ENCODE peak calls at places on chromosomes 11 and 22, in nine cellular contexts. B, M, N, E, G, J, Y, H and X are unnamed samples.

GRCh38 chr11:61783717-61784505 is 8.5 kb downstream of the TMEM258 start:
- DNase-seq in B (no peak), M (no peak), N (peak), E (no peak), G (peak), J (no peak), Y (no peak), H (no peak), X (no peak)

GRCh38 chr11:75492181-75492820 is 33.4 kb downstream of the GDPD5 start:
- DNase-seq in B (no peak), M (no peak), N (no peak), E (no peak), G (no peak), J (peak), Y (peak), H (peak), X (peak)

GRCh38 chr11:21105196-21105917 is 436.0 kb downstream of the NELL1 start:
- DNase-seq in B (no peak), M (no peak), N (no peak), E (no peak), G (no peak), J (no peak), Y (no peak), H (no peak), X (no peak)

GRCh38 chr11:6655790-6656580 is at the start of gene DCHS1:
- DNase-seq in B (no peak), M (peak), N (no peak), E (no peak), G (peak), J (no peak), Y (peak), H (no peak), X (no peak)

GRCh38 chr11:19803506-19803998 is 90.9 kb downstream of the NAV2 start:
- DNase-seq in B (no peak), M (no peak), N (no peak), E (peak), G (no peak), J (peak), Y (no peak), H (no peak), X (no peak)

GRCh38 chr11:122747358-122747757 is 90.9 kb upstream of the CRTAM start:
- DNase-seq in B (no peak), M (no peak), N (no peak), E (no peak), G (no peak), J (no peak), Y (no peak), H (no peak), X (no peak)

GRCh38 chr22:35995772-35996171 is 32.9 kb downstream of the RBFOX2 start:
- DNase-seq in B (no peak), M (peak), N (peak), E (peak), G (peak), J (peak), Y (no peak), H (peak), X (no peak)

GRCh38 chr11:124748481-124749338 is 3.3 kb downstream of the VSIG2 start:
- DNase-seq in B (no peak), M (no peak), N (no peak), E (no peak), G (peak), J (peak), Y (no peak), H (no peak), X (no peak)

GRCh38 chr11:16226245-16226644 is 130.1 kb downstream of the SOX6 start:
- DNase-seq in B (no peak), M (peak), N (peak), E (peak), G (no peak), J (peak), Y (no peak), H (no peak), X (peak)

GRCh38 chr22:23110190-23110921 is 31.4 kb downstream of the RSPH14 start:
- DNase-seq in B (no peak), M (no peak), N (no peak), E (peak), G (no peak), J (no peak), Y (no peak), H (no peak), X (no peak)

GRCh38 chr11:36447947-36448346 is 62.1 kb downstream of the TRAF6 start:
- DNase-seq in B (no peak), M (no peak), N (no peak), E (peak), G (no peak), J (peak), Y (no peak), H (peak), X (no peak)

GRCh38 chr11:132278801-132279574 is 908.6 kb downstream of the NTM start:
- DNase-seq in B (no peak), M (no peak), N (no peak), E (no peak), G (peak), J (peak), Y (no peak), H (no peak), X (no peak)

GRCh38 chr11:42976636-42977217 is 335.1 kb upstream of the API5 start:
- DNase-seq in B (no peak), M (no peak), N (no peak), E (no peak), G (no peak), J (no peak), Y (no peak), H (no peak), X (no peak)

GRCh38 chr22:31244044-31244942 is 32.2 kb downstream of the LIMK2 start:
- DNase-seq in B (no peak), M (no peak), N (peak), E (no peak), G (peak), J (peak), Y (no peak), H (peak), X (no peak)

GRCh38 chr11:44563716-44564115 is 1.7 kb upstream of the CD82 start:
- DNase-seq in B (no peak), M (no peak), N (no peak), E (no peak), G (peak), J (no peak), Y (no peak), H (no peak), X (no peak)

GRCh38 chr22:50486561-50487289 is at the start of gene MIOX:
- DNase-seq in B (no peak), M (peak), N (no peak), E (no peak), G (peak), J (no peak), Y (no peak), H (no peak), X (no peak)

GRCh38 chr22:46047841-46048595 is 71.1 kb upstream of the WNT7B start:
- DNase-seq in B (no peak), M (peak), N (peak), E (peak), G (peak), J (no peak), Y (no peak), H (no peak), X (peak)

GRCh38 chr11:44221486-44221885 is 88.5 kb downstream of the ALX4 start:
- DNase-seq in B (no peak), M (no peak), N (no peak), E (no peak), G (no peak), J (no peak), Y (no peak), H (no peak), X (no peak)

GRCh38 chr11:62860835-62861563 is 19.7 kb upstream of the SLC3A2 start:
- DNase-seq in B (no peak), M (no peak), N (no peak), E (no peak), G (no peak), J (no peak), Y (no peak), H (no peak), X (no peak)

GRCh38 chr11:65479184-65480145 is 19.4 kb upstream of the MALAT1 start:
- DNase-seq in B (no peak), M (peak), N (peak), E (peak), G (peak), J (no peak), Y (no peak), H (no peak), X (no peak)

GRCh38 chr22:42695294-42695693 is 25.4 kb downstream of the A4GALT start:
- DNase-seq in B (no peak), M (no peak), N (peak), E (no peak), G (peak), J (no peak), Y (no peak), H (no peak), X (no peak)
- H3K27ac ChIP-seq in B (no peak), M (no peak), N (peak), E (no peak), G (no peak), J (no peak), Y (no peak), H (peak), X (no peak)

GRCh38 chr11:12436266-12436665 is 58.9 kb downstream of the PARVA start:
- DNase-seq in B (no peak), M (no peak), N (no peak), E (no peak), G (no peak), J (no peak), Y (no peak), H (no peak), X (no peak)

GRCh38 chr11:12435264-12435663 is 57.9 kb downstream of the PARVA start:
- DNase-seq in B (no peak), M (no peak), N (no peak), E (no peak), G (no peak), J (no peak), Y (no peak), H (no peak), X (no peak)

GRCh38 chr11:12434255-12434654 is 56.9 kb downstream of the PARVA start:
- DNase-seq in B (no peak), M (no peak), N (no peak), E (no peak), G (peak), J (no peak), Y (no peak), H (no peak), X (no peak)

GRCh38 chr11:12432507-12432906 is 55.1 kb downstream of the PARVA start:
- DNase-seq in B (no peak), M (no peak), N (no peak), E (no peak), G (no peak), J (no peak), Y (no peak), H (no peak), X (no peak)

DNA sequence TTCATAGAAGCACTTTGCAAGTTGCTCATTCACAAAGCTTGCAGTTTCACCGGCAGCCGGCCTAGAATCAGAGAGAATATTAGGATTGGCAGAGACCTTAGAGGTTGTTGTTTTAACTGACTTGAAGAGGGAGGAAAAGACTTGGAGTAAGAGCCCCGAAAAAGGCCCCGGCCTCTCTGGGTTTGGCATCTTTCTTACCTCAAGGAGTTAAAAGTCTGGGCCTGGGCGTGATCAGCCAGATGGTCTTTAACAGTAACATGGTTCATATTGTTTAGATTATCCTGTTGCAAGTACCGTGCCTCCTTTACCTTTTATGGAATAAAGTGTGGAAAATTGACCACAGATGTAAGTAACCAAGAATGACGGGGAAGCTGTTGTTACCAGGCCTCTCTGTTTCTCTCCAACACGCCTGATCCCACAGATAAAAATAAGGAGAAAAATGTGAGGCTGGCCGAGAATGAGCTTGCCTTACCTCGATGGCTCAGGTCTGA is 56.2 kb downstream of the PARVA start:
- DNase-seq in B (no peak), M (no peak), N (no peak), E (no peak), G (peak), J (no peak), Y (no peak), H (no peak), X (no peak)
- H3K27ac ChIP-seq in B (no peak), M (peak), N (no peak), E (no peak), G (peak), J (no peak), Y (no peak), H (no peak), X (peak)

GRCh38 chr11:128505449-128506058 is 81.8 kb downstream of the ETS1 start:
- DNase-seq in B (no peak), M (no peak), N (no peak), E (no peak), G (no peak), J (no peak), Y (no peak), H (no peak), X (no peak)
- H3K27ac ChIP-seq in B (no peak), M (no peak), N (peak), E (no peak), G (peak), J (no peak), Y (peak), H (peak), X (peak)

DNA sequence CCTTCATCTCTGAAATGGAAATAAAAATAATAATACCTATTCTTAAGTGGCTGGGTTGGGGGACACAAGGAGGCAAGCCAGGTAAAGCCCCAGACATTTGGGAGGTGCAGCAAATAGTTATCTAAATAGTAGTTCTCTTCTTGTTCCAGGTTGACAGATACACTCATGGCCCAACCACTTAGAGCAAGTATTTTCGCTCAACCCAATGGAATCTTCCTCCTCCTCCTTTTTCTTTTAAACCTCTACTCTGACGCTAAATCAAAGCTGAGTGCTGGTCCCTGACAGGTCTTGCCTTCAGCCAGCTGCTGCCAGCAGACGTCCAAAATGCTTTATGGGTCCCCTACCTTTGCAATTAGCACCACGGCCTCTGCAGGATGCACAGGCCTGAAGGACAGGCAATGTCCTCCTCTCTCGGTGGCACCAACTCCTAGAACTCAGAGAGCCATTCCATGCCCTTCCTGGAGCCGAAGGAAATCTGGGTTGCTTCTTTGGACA is 558.5 kb downstream of the MIAT start:
- DNase-seq in B (no peak), M (no peak), N (no peak), E (no peak), G (peak), J (no peak), Y (no peak), H (no peak), X (no peak)
- H3K27ac ChIP-seq in B (no peak), M (no peak), N (no peak), E (no peak), G (no peak), J (no peak), Y (no peak), H (no peak), X (no peak)

GRCh38 chr11:110434952-110435779 is 5.4 kb downstream of the FDX1 start:
- DNase-seq in B (no peak), M (no peak), N (no peak), E (peak), G (peak), J (peak), Y (no peak), H (no peak), X (peak)

GRCh38 chr11:110432713-110433392 is 3.1 kb downstream of the FDX1 start:
- DNase-seq in B (no peak), M (no peak), N (no peak), E (no peak), G (no peak), J (peak), Y (no peak), H (no peak), X (no peak)

GRCh38 chr11:110438017-110438416 is 8.3 kb downstream of the FDX1 start:
- DNase-seq in B (no peak), M (no peak), N (no peak), E (no peak), G (no peak), J (no peak), Y (no peak), H (no peak), X (no peak)

GRCh38 chr11:110433393-110434333 is 3.9 kb downstream of the FDX1 start:
- DNase-seq in B (no peak), M (no peak), N (no peak), E (no peak), G (peak), J (peak), Y (peak), H (no peak), X (no peak)

GRCh38 chr11:110435780-110436717 is 6.3 kb downstream of the FDX1 start:
- DNase-seq in B (no peak), M (no peak), N (no peak), E (no peak), G (peak), J (no peak), Y (no peak), H (no peak), X (no peak)
- H3K27ac ChIP-seq in B (no peak), M (no peak), N (peak), E (peak), G (no peak), J (no peak), Y (no peak), H (no peak), X (no peak)